ENCODE peak calls at places on chromosomes 4 and X, in nine cellular contexts. P is activated CD4-positive, alpha-beta T cell treated with anti-CD3 and anti-CD28 coated beads for 24 hours; X is SIG-M5; Q is coronary artery; U is midbrain; S is neural crest cell; B is stimulated activated CD4-positive, alpha-beta T cell treated with anti-CD3 and anti-CD28 coated beads, Interleukin-1b, Interleukin-23, amount 100 ng/mL, for 1 hour; M is ELR; C is HEK293T. F is an unnamed sample.
A peak's percentile ranks its signal among the peaks of the same experiment; 100 is the strongest.

GRCh38 chr4:155371432-155372043 is 5.2 kb downstream of the MAP9 start:
- DNase-seq in C (no peak), S (no peak), X (no peak), B (no peak), U (no peak), M (peak; percentile 58), Q (no peak), P (no peak), F (no peak)

GRCh38 chr4:37453004-37453360 is 208.4 kb downstream of the NWD2 start:
- DNase-seq in C (peak; percentile 29), Q (no peak), X (no peak), M (peak; percentile 78), S (peak; percentile 34), P (peak; percentile 8), U (peak; percentile 80), B (no peak), F (no peak)

GRCh38 chrX:101260435-101260834 is 30.7 kb downstream of the TAF7L start:
- DNase-seq in S (no peak), X (no peak), P (no peak), Q (no peak), B (no peak), C (peak; percentile 75), M (peak; percentile 33), U (no peak), F (no peak)

GRCh38 chrX:42803320-42803719 is 25.4 kb upstream of the PPP1R2C start:
- DNase-seq in X (no peak), B (no peak), U (no peak), S (no peak), M (no peak), P (no peak), C (no peak), Q (no peak), F (no peak)

GRCh38 chr4:188400456-188400855 is 261.2 kb downstream of the TRIML1 start:
- DNase-seq in B (no peak), P (no peak), M (no peak), U (peak; percentile 36), C (no peak), Q (no peak), S (no peak), X (no peak), F (no peak)

GRCh38 chrX:140664939-140665338 is 44.6 kb upstream of the LINC00632 start:
- DNase-seq in Q (no peak), P (no peak), B (no peak), S (no peak), U (peak; percentile 40), X (no peak), C (peak; percentile 23), M (peak; percentile 51), F (no peak)

GRCh38 chr4:123478859-123479345 is 82.3 kb downstream of the SPRY1 start:
- DNase-seq in X (no peak), B (no peak), Q (no peak), M (peak; percentile 20), C (peak; percentile 13), S (no peak), P (no peak), U (no peak), F (no peak)

GRCh38 chrX:103464774-103465117 is 54.5 kb downstream of the RAB40A start:
- DNase-seq in X (no peak), P (peak; percentile 60), B (peak; percentile 29), Q (peak; percentile 72), M (peak; percentile 77), C (peak; percentile 78), S (peak; percentile 66), U (peak; percentile 80), F (no peak)

GRCh38 chrX:48492293-48492910 is 16.4 kb upstream of the PORCN start:
- DNase-seq in M (peak; percentile 71), S (no peak), U (no peak), C (no peak), Q (no peak), P (no peak), X (no peak), B (no peak), F (no peak)

GRCh38 chr4:41135761-41136160 is 78.6 kb downstream of the APBB2 start:
- DNase-seq in U (no peak), Q (no peak), X (no peak), P (no peak), B (no peak), C (no peak), M (no peak), S (no peak), F (no peak)

GRCh38 chrX:46979340-46979739 is 67.1 kb downstream of the JADE3 start:
- DNase-seq in X (no peak), U (no peak), C (no peak), P (no peak), M (peak; percentile 85), B (no peak), S (no peak), Q (no peak), F (no peak)

GRCh38 chrX:17032351-17032750 is 85.9 kb downstream of the REPS2 start:
- DNase-seq in P (no peak), U (no peak), M (peak; percentile 10), S (no peak), B (no peak), X (no peak), C (no peak), Q (no peak), F (no peak)

GRCh38 chrX:24178441-24178840 is 28.9 kb downstream of the ZFX start:
- DNase-seq in P (no peak), C (no peak), Q (no peak), X (no peak), U (no peak), M (no peak), B (no peak), S (no peak), F (no peak)

GRCh38 chr4:86498560-86499166 is 95.5 kb upstream of the PTPN13 start:
- DNase-seq in P (no peak), Q (no peak), C (peak; percentile 43), B (no peak), S (no peak), X (no peak), M (peak; percentile 75), U (peak; percentile 65), F (no peak)

GRCh38 chrX:9816094-9816700 is 30.0 kb downstream of the SHROOM2 start:
- DNase-seq in U (no peak), X (no peak), S (no peak), C (no peak), B (no peak), P (no peak), Q (no peak), M (peak; percentile 45), F (no peak)

GRCh38 chr4:38957947-38958346 is 74.3 kb downstream of the TMEM156 start:
- DNase-seq in Q (no peak), X (no peak), P (no peak), S (no peak), C (no peak), B (no peak), M (no peak), U (no peak), F (no peak)

GRCh38 chr4:113760094-113760851 is 1.3 kb downstream of the CAMK2D start:
- DNase-seq in M (peak; percentile 63), B (no peak), S (peak; percentile 3), P (no peak), X (no peak), Q (peak; percentile 78), U (peak; percentile 58), C (peak; percentile 9), F (no peak)

GRCh38 chr4:73021634-73022033 is 47.9 kb downstream of the COX18 start:
- DNase-seq in X (no peak), B (no peak), M (peak; percentile 73), U (no peak), S (no peak), Q (no peak), C (peak; percentile 32), P (no peak), F (no peak)

GRCh38 chrX:141662781-141663180 is 35.8 kb downstream of the SPANXD start:
- DNase-seq in U (no peak), S (no peak), B (no peak), C (no peak), Q (no peak), X (no peak), P (no peak), M (no peak), F (no peak)

GRCh38 chrX:17375361-17375630 is 296 bp downstream of the NHS start:
- DNase-seq in P (no peak), Q (no peak), M (no peak), B (no peak), U (no peak), C (no peak), X (no peak), S (no peak), F (no peak)

GRCh38 chrX:72297953-72298730 is 7.6 kb downstream of the CITED1 start:
- DNase-seq in S (no peak), P (no peak), M (peak; percentile 40), Q (no peak), C (peak; percentile 57), U (no peak), B (no peak), X (no peak), F (no peak)

GRCh38 chr4:8340721-8341680 is 71.4 kb downstream of the HTRA3 start:
- DNase-seq in B (no peak), U (peak; percentile 80), X (no peak), M (no peak), P (no peak), Q (peak; percentile 78), S (no peak), C (no peak), F (no peak)

GRCh38 chr4:113349400-113349799 is 299.9 kb downstream of the ANK2 start:
- DNase-seq in X (no peak), S (no peak), M (no peak), C (no peak), B (no peak), P (no peak), U (no peak), Q (no peak), F (no peak)

GRCh38 chr4:122890142-122890769 is 32.1 kb downstream of the NUDT6 start:
- DNase-seq in U (no peak), C (no peak), Q (no peak), B (no peak), S (no peak), X (no peak), P (no peak), M (no peak), F (no peak)

GRCh38 chrX:38880460-38880859 is 79.2 kb downstream of the MID1IP1 start:
- DNase-seq in M (peak; percentile 56), U (no peak), C (no peak), P (no peak), Q (no peak), B (no peak), X (no peak), S (no peak), F (no peak)

GRCh38 chr4:37467223-37467622 is 219.0 kb downstream of the RELL1 start:
- DNase-seq in M (no peak), P (no peak), U (no peak), X (no peak), C (no peak), B (no peak), Q (no peak), S (no peak), F (no peak)

GRCh38 chr4:168562021-168562691 is 65.3 kb downstream of the PALLD start:
- DNase-seq in Q (no peak), P (no peak), U (no peak), C (no peak), X (no peak), M (peak; percentile 75), S (no peak), B (no peak), F (no peak)

GRCh38 chr4:79074040-79074439 is 134.8 kb upstream of the PAQR3 start:
- DNase-seq in P (no peak), Q (no peak), X (no peak), S (no peak), C (no peak), M (no peak), U (no peak), B (no peak), F (no peak)

GRCh38 chrX:23694606-23695005 is 27.3 kb downstream of the PRDX4 start:
- DNase-seq in S (peak; percentile 39), P (no peak), X (no peak), U (peak; percentile 55), B (peak; percentile 7), C (peak; percentile 68), Q (no peak), M (peak; percentile 69), F (no peak)

GRCh38 chr4:104989363-104989762 is 157.3 kb upstream of the TET2 start:
- DNase-seq in Q (no peak), P (no peak), C (peak; percentile 9), M (no peak), U (no peak), B (no peak), S (no peak), X (no peak), F (no peak)

GRCh38 chr4:145565328-145565727 is 53.9 kb upstream of the MMAA start:
- DNase-seq in P (no peak), Q (no peak), X (no peak), S (no peak), C (no peak), M (no peak), B (no peak), U (no peak), F (no peak)

F was measured in cortex of kidney.